ENCODE peak calls at places on chromosomes 5 and 9, in nine cellular contexts. Q, R, J, Y, L, U, G, K and E are unnamed samples.

GRCh38 chr5:150152636-150153462 is 2.8 kb downstream of the PDGFRB start:
- DNase-seq in R (peak), L (no peak), J (no peak), K (no peak), U (no peak), Y (no peak), Q (no peak), G (no peak), E (peak)

GRCh38 chr5:179207470-179207869 is 137.8 kb downstream of the ADAMTS2 start:
- DNase-seq in J (no peak), Q (no peak), R (no peak), G (no peak), K (no peak), L (no peak), Y (no peak), U (no peak), E (no peak)

GRCh38 chr9:75885652-75886051 is 4.8 kb upstream of the PCSK5 start:
- DNase-seq in Y (no peak), G (no peak), U (no peak), R (no peak), L (no peak), K (no peak), Q (no peak), J (no peak), E (no peak)

GRCh38 chr9:88737876-88738275 is 202.9 kb downstream of the NXNL2 start:
- DNase-seq in U (no peak), G (no peak), K (no peak), J (no peak), R (no peak), Q (no peak), L (no peak), Y (no peak), E (no peak)

GRCh38 chr9:3027260-3027659 is 183.4 kb upstream of the PUM3 start:
- DNase-seq in R (no peak), L (no peak), Q (no peak), J (no peak), G (no peak), U (no peak), Y (no peak), K (no peak), E (no peak)

GRCh38 chr5:133611357-133612020 is 852 bp downstream of the FSTL4 start:
- DNase-seq in J (no peak), K (no peak), Y (no peak), Q (no peak), G (no peak), L (no peak), R (peak), U (no peak), E (peak)

GRCh38 chr5:61228691-61229280 is 66.5 kb upstream of the SMIM15 start:
- DNase-seq in U (no peak), R (no peak), L (peak), K (no peak), Y (peak), G (peak), Q (no peak), J (no peak), E (no peak)

GRCh38 chr9:127567898-127568617 is 44.0 kb upstream of the STXBP1 start:
- DNase-seq in R (peak), Q (no peak), Y (no peak), U (no peak), G (no peak), L (no peak), K (peak), J (no peak), E (no peak)

GRCh38 chr5:59473611-59474010 is 419.9 kb downstream of the PDE4D start:
- DNase-seq in U (no peak), J (no peak), Y (no peak), K (no peak), R (no peak), L (no peak), G (no peak), Q (no peak), E (no peak)

GRCh38 chr9:89048611-89049010 is 57.3 kb downstream of the S1PR3 start:
- DNase-seq in G (no peak), K (no peak), Y (no peak), U (no peak), J (no peak), Q (no peak), R (no peak), L (no peak), E (no peak)

GRCh38 chr5:5014836-5015235 is 125.3 kb upstream of the ADAMTS16 start:
- DNase-seq in G (peak), J (peak), K (no peak), Q (no peak), U (peak), R (no peak), Y (peak), L (no peak), E (no peak)

GRCh38 chr9:35907732-35908483 is 1.4 kb upstream of the SPAAR start:
- DNase-seq in K (peak), G (peak), R (peak), Y (peak), Q (no peak), U (peak), J (peak), L (no peak), E (peak)

GRCh38 chr5:137098238-137098637 is 400.9 kb downstream of the SPOCK1 start:
- DNase-seq in J (no peak), L (no peak), G (no peak), R (no peak), U (no peak), K (no peak), Y (no peak), Q (no peak), E (no peak)

GRCh38 chr9:128124451-128124850 is 3.1 kb downstream of the PTGES2 start:
- DNase-seq in U (no peak), Y (no peak), L (no peak), G (no peak), R (no peak), Q (no peak), J (peak), K (no peak), E (no peak)

GRCh38 chr5:158413125-158413680 is 554.3 kb upstream of the CLINT1 start:
- DNase-seq in G (no peak), J (no peak), Q (no peak), U (no peak), L (no peak), K (no peak), R (no peak), Y (no peak), E (no peak)

GRCh38 chr9:124723352-124723751 is 47.8 kb downstream of the NR6A1 start:
- DNase-seq in U (no peak), R (no peak), K (no peak), L (no peak), J (no peak), G (no peak), Y (no peak), Q (no peak), E (no peak)

GRCh38 chr5:145937432-145938250 is 1.3 kb downstream of the SH3RF2 start:
- DNase-seq in U (peak), L (peak), J (no peak), Y (peak), G (peak), K (no peak), Q (no peak), R (no peak), E (no peak)

GRCh38 chr5:40429258-40430111 is 250.2 kb upstream of the PTGER4 start:
- DNase-seq in L (no peak), Y (peak), U (no peak), K (no peak), Q (no peak), G (no peak), J (no peak), R (no peak), E (peak)

GRCh38 chr5:13878357-13878756 is 66.1 kb downstream of the DNAH5 start:
- DNase-seq in K (no peak), R (no peak), J (no peak), G (no peak), U (no peak), Y (no peak), Q (no peak), L (no peak), E (no peak)

GRCh38 chr5:143177263-143177994 is 226.1 kb downstream of the NR3C1 start:
- DNase-seq in J (peak), Y (peak), R (no peak), U (peak), K (no peak), L (no peak), Q (no peak), G (peak), E (no peak)

GRCh38 chr5:122120493-122120892 is 8.9 kb upstream of the ZNF474 start:
- DNase-seq in U (no peak), G (no peak), Q (no peak), K (no peak), Y (no peak), J (no peak), R (no peak), L (no peak), E (no peak)

GRCh38 chr9:133956520-133957076 is 35.5 kb downstream of the VAV2 start:
- DNase-seq in R (no peak), J (peak), U (no peak), L (peak), G (no peak), K (no peak), Y (no peak), Q (no peak), E (no peak)

GRCh38 chr5:156475831-156476551 is 149.0 kb downstream of the SGCD start:
- DNase-seq in J (peak), K (peak), U (no peak), R (peak), Q (no peak), G (no peak), Y (peak), L (no peak), E (no peak)

GRCh38 chr5:142014911-142015584 is 2.2 kb upstream of the GNPDA1 start:
- DNase-seq in U (peak), L (peak), J (no peak), Y (peak), R (no peak), K (peak), G (peak), Q (peak), E (peak)

GRCh38 chr5:169150108-169150507 is 150.8 kb downstream of the SLIT3 start:
- DNase-seq in L (no peak), Y (no peak), G (no peak), Q (no peak), J (no peak), R (no peak), U (no peak), K (no peak), E (peak)

GRCh38 chr5:150399158-150400019 is 13.3 kb downstream of the CD74 start:
- DNase-seq in Q (no peak), U (no peak), J (peak), L (peak), G (no peak), R (no peak), Y (no peak), K (no peak), E (no peak)